ENCODE peak calls at places on chromosomes 4 and X, in four cellular contexts. One of them, this sample, is unnamed.

GRCh38 chr4:76554630-76555029 is 119.6 kb downstream of the SHROOM3 start:
- DNase-seq in heart left ventricle: no peak
- DNase-seq in naive B cell: no peak
- DNase-seq in AG09309: no peak
- DNase-seq in this sample: no peak

GRCh38 chrX:103149652-103150051 is 56.7 kb upstream of the NXF3 start:
- DNase-seq in heart left ventricle: no peak
- DNase-seq in naive B cell: no peak
- DNase-seq in AG09309: no peak
- DNase-seq in this sample: no peak

GRCh38 chr4:65600656-65601055 is 69.6 kb downstream of the EPHA5 start:
- DNase-seq in heart left ventricle: no peak
- DNase-seq in naive B cell: no peak
- DNase-seq in AG09309: no peak
- DNase-seq in this sample: no peak

GRCh38 chrX:18927558-18927957 is 56.4 kb downstream of the PHKA2 start:
- DNase-seq in heart left ventricle: no peak
- DNase-seq in naive B cell: no peak
- DNase-seq in AG09309: no peak
- DNase-seq in this sample: no peak

GRCh38 chr4:14157262-14157661 is 529.7 kb upstream of the BOD1L1 start:
- DNase-seq in heart left ventricle: no peak
- DNase-seq in naive B cell: no peak
- DNase-seq in AG09309: no peak
- DNase-seq in this sample: no peak

GRCh38 chr4:101066586-101066985 is 280.7 kb downstream of the PPP3CA start:
- DNase-seq in heart left ventricle: no peak
- DNase-seq in naive B cell: no peak
- DNase-seq in AG09309: no peak
- DNase-seq in this sample: no peak

GRCh38 chr4:47741200-47741599 is 96.7 kb downstream of the CORIN start:
- DNase-seq in heart left ventricle: no peak
- DNase-seq in naive B cell: no peak
- DNase-seq in AG09309: no peak
- DNase-seq in this sample: no peak

GRCh38 chr4:62209757-62210156 is 1009.6 kb downstream of the ADGRL3 start:
- DNase-seq in heart left ventricle: no peak
- DNase-seq in naive B cell: no peak
- DNase-seq in AG09309: no peak
- DNase-seq in this sample: no peak

GRCh38 chr4:124167602-124168001 is 544.9 kb downstream of the ANKRD50 start:
- DNase-seq in heart left ventricle: peak; percentile 14
- DNase-seq in naive B cell: no peak
- DNase-seq in AG09309: no peak
- DNase-seq in this sample: no peak

GRCh38 chr4:173360587-173361221 is 10.1 kb upstream of the SAP30 start:
- DNase-seq in heart left ventricle: no peak
- DNase-seq in naive B cell: no peak
- DNase-seq in AG09309: no peak
- DNase-seq in this sample: no peak

GRCh38 chr4:2318885-2319284 is 57.0 kb upstream of the MXD4 start:
- DNase-seq in heart left ventricle: no peak
- DNase-seq in naive B cell: no peak
- DNase-seq in AG09309: no peak
- DNase-seq in this sample: no peak

GRCh38 chr4:145656156-145656555 is 23.8 kb upstream of the C4orf51 start:
- DNase-seq in heart left ventricle: no peak
- DNase-seq in naive B cell: no peak
- DNase-seq in AG09309: no peak
- DNase-seq in this sample: no peak

GRCh38 chr4:105895609-105896460 is 564 bp downstream of the NPNT start:
- DNase-seq in heart left ventricle: peak; percentile 60
- DNase-seq in naive B cell: no peak
- DNase-seq in AG09309: no peak
- DNase-seq in this sample: peak; percentile 60

GRCh38 chr4:124079174-124079780 is 633.3 kb downstream of the ANKRD50 start:
- DNase-seq in heart left ventricle: no peak
- DNase-seq in naive B cell: no peak
- DNase-seq in AG09309: no peak
- DNase-seq in this sample: no peak

GRCh38 chr4:16669036-16669435 is 229.4 kb downstream of the LDB2 start:
- DNase-seq in heart left ventricle: no peak
- DNase-seq in naive B cell: no peak
- DNase-seq in AG09309: no peak
- DNase-seq in this sample: no peak

GRCh38 chrX:29862126-29862664 is 353.2 kb upstream of the MAGEB2 start:
- DNase-seq in heart left ventricle: no peak
- DNase-seq in naive B cell: no peak
- DNase-seq in AG09309: no peak
- DNase-seq in this sample: no peak

GRCh38 chr4:8843597-8843996 is 28.0 kb downstream of the HMX1 start:
- DNase-seq in heart left ventricle: no peak
- DNase-seq in naive B cell: no peak
- DNase-seq in AG09309: no peak
- DNase-seq in this sample: no peak

GRCh38 chr4:86508436-86508835 is 85.7 kb upstream of the PTPN13 start:
- DNase-seq in heart left ventricle: no peak
- DNase-seq in naive B cell: no peak
- DNase-seq in AG09309: peak; percentile 59
- DNase-seq in this sample: no peak

GRCh38 chrX:155544886-155545285 is 67.9 kb downstream of the TMLHE start:
- DNase-seq in heart left ventricle: no peak
- DNase-seq in naive B cell: no peak
- DNase-seq in AG09309: no peak
- DNase-seq in this sample: no peak

GRCh38 chr4:55008166-55009056 is 117.0 kb downstream of the KDR start:
- DNase-seq in heart left ventricle: no peak
- DNase-seq in naive B cell: no peak
- DNase-seq in AG09309: no peak
- DNase-seq in this sample: peak; percentile 23

GRCh38 chr4:152094851-152095700 is 334.3 kb upstream of the GATB start:
- DNase-seq in heart left ventricle: no peak
- DNase-seq in naive B cell: no peak
- DNase-seq in AG09309: peak; percentile 57
- DNase-seq in this sample: no peak

GRCh38 chr4:83342476-83342875 is 7.8 kb upstream of the HPSE start:
- DNase-seq in heart left ventricle: no peak
- DNase-seq in naive B cell: no peak
- DNase-seq in AG09309: no peak
- DNase-seq in this sample: no peak

GRCh38 chrX:13131511-13132137 is 87.2 kb upstream of the FAM9C start:
- DNase-seq in heart left ventricle: no peak
- DNase-seq in naive B cell: no peak
- DNase-seq in AG09309: no peak
- DNase-seq in this sample: no peak

GRCh38 chrX:68299923-68300322 is 133.4 kb downstream of the OPHN1 start:
- DNase-seq in heart left ventricle: no peak
- DNase-seq in naive B cell: no peak
- DNase-seq in AG09309: peak; percentile 4
- DNase-seq in this sample: no peak

GRCh38 chr4:6443035-6444023 is 29.1 kb downstream of the PPP2R2C start:
- DNase-seq in heart left ventricle: peak; percentile 42
- DNase-seq in naive B cell: no peak
- DNase-seq in AG09309: no peak
- DNase-seq in this sample: no peak

GRCh38 chr4:56653461-56654237 is 27.4 kb downstream of the HOPX start:
- DNase-seq in heart left ventricle: no peak
- DNase-seq in naive B cell: no peak
- DNase-seq in AG09309: no peak
- DNase-seq in this sample: no peak

GRCh38 chr4:185005209-185005819 is 13.0 kb upstream of the HELT start:
- DNase-seq in heart left ventricle: peak; percentile 85
- DNase-seq in naive B cell: peak; percentile 62
- DNase-seq in AG09309: peak; percentile 4
- DNase-seq in this sample: peak; percentile 85

GRCh38 chr4:138562544-138562961 is 320.4 kb upstream of the SLC7A11 start:
- DNase-seq in heart left ventricle: no peak
- DNase-seq in naive B cell: no peak
- DNase-seq in AG09309: peak; percentile 45
- DNase-seq in this sample: peak; percentile 48

GRCh38 chrX:121987835-121988234 is 940.4 kb downstream of the GLUD2 start:
- DNase-seq in heart left ventricle: no peak
- DNase-seq in naive B cell: no peak
- DNase-seq in AG09309: no peak
- DNase-seq in this sample: no peak

GRCh38 chrX:13194291-13195103 is 125.4 kb downstream of the ATXN3L start:
- DNase-seq in heart left ventricle: no peak
- DNase-seq in naive B cell: no peak
- DNase-seq in AG09309: no peak
- DNase-seq in this sample: no peak

GRCh38 chr4:76830612-76831474 is 67.1 kb downstream of the SOWAHB start:
- DNase-seq in heart left ventricle: no peak
- DNase-seq in naive B cell: no peak
- DNase-seq in AG09309: peak; percentile 52
- DNase-seq in this sample: no peak

GRCh38 chr4:34644716-34645115 is 1599.6 kb downstream of the ARAP2 start:
- DNase-seq in heart left ventricle: no peak
- DNase-seq in naive B cell: no peak
- DNase-seq in AG09309: no peak
- DNase-seq in this sample: no peak

GRCh38 chr4:84901173-84901572 is 65.3 kb downstream of the WDFY3 start:
- DNase-seq in heart left ventricle: no peak
- DNase-seq in naive B cell: no peak
- DNase-seq in AG09309: no peak
- DNase-seq in this sample: no peak

GRCh38 chr4:27828843-27829242 is 968.2 kb downstream of the STIM2 start:
- DNase-seq in heart left ventricle: no peak
- DNase-seq in naive B cell: no peak
- DNase-seq in AG09309: no peak
- DNase-seq in this sample: no peak

GRCh38 chrX:72169008-72169728 is 12.4 kb upstream of the PIN4 start:
- DNase-seq in heart left ventricle: no peak
- DNase-seq in naive B cell: peak; percentile 18
- DNase-seq in AG09309: no peak
- DNase-seq in this sample: no peak

GRCh38 chr4:73315091-73315490 is 56.5 kb upstream of the ANKRD17 start:
- DNase-seq in heart left ventricle: no peak
- DNase-seq in naive B cell: no peak
- DNase-seq in AG09309: peak; percentile 49
- DNase-seq in this sample: no peak

GRCh38 chr4:106529348-106530033 is 160.9 kb upstream of the GIMD1 start:
- DNase-seq in heart left ventricle: no peak
- DNase-seq in naive B cell: no peak
- DNase-seq in AG09309: no peak
- DNase-seq in this sample: no peak